ENCODE peak calls at places on chromosome 20, in five cellular contexts. Z is psoas muscle, J is foreskin fibroblast, M is WTC11, O is BJ. I is an unnamed sample.

GRCh38 chr20:63317601-63318291 is 24.8 kb downstream of the COL20A1 start:
- DNase-seq in Z (peak), M (no peak), J (no peak), O (no peak), I (no peak)

GRCh38 chr20:6142348-6142993 is 19.6 kb upstream of the FERMT1 start:
- DNase-seq in M (peak), O (no peak), J (peak), Z (no peak), I (no peak)

GRCh38 chr20:14189794-14190402 is 147.5 kb downstream of the FLRT3 start:
- DNase-seq in Z (no peak), J (peak), M (no peak), O (no peak), I (no peak)

GRCh38 chr20:50278684-50279531 is 88.3 kb downstream of the CEBPB start:
- DNase-seq in O (no peak), M (no peak), J (peak), Z (peak), I (no peak)

GRCh38 chr20:49936153-49937022 is at the start of gene RNF114:
- DNase-seq in M (peak), O (no peak), J (peak), Z (peak), I (peak)

GRCh38 chr20:10553326-10553984 is 118.3 kb downstream of the SLX4IP start:
- DNase-seq in J (peak), Z (peak), M (peak), O (no peak), I (peak)

GRCh38 chr20:10714236-10714975 is 40.6 kb upstream of the JAG1 start:
- DNase-seq in J (peak), O (no peak), M (no peak), Z (no peak), I (no peak)

GRCh38 chr20:51469578-51470520 is 72.7 kb downstream of the NFATC2 start:
- DNase-seq in Z (no peak), J (no peak), O (no peak), M (no peak), I (no peak)

GRCh38 chr20:19129976-19130612 is 82.3 kb upstream of the SLC24A3 start:
- DNase-seq in O (no peak), Z (no peak), J (no peak), M (no peak), I (no peak)

GRCh38 chr20:22723659-22724058 is 139.3 kb upstream of the FOXA2 start:
- DNase-seq in M (no peak), Z (no peak), O (no peak), J (peak), I (no peak)

GRCh38 chr20:8152183-8152582 is 20.1 kb downstream of the PLCB1 start:
- DNase-seq in M (no peak), Z (no peak), O (no peak), J (peak), I (no peak)

GRCh38 chr20:11978496-11978895 is 60.8 kb downstream of the BTBD3 start:
- DNase-seq in Z (no peak), M (no peak), O (no peak), J (no peak), I (no peak)

GRCh38 chr20:64196831-64197418 is 32.7 kb downstream of the MYT1 start:
- DNase-seq in O (no peak), J (no peak), Z (no peak), M (no peak), I (no peak)

GRCh38 chr20:50728486-50728980 is 2.8 kb upstream of the PARD6B start:
- DNase-seq in J (no peak), O (no peak), Z (no peak), M (no peak), I (no peak)

GRCh38 chr20:25223179-25223661 is 24.7 kb upstream of the PYGB start:
- DNase-seq in Z (no peak), O (peak), M (no peak), J (peak), I (no peak)

GRCh38 chr20:62363920-62364851 is 2.9 kb downstream of the LAMA5 start:
- DNase-seq in Z (peak), O (no peak), M (peak), J (no peak), I (no peak)

DNA sequence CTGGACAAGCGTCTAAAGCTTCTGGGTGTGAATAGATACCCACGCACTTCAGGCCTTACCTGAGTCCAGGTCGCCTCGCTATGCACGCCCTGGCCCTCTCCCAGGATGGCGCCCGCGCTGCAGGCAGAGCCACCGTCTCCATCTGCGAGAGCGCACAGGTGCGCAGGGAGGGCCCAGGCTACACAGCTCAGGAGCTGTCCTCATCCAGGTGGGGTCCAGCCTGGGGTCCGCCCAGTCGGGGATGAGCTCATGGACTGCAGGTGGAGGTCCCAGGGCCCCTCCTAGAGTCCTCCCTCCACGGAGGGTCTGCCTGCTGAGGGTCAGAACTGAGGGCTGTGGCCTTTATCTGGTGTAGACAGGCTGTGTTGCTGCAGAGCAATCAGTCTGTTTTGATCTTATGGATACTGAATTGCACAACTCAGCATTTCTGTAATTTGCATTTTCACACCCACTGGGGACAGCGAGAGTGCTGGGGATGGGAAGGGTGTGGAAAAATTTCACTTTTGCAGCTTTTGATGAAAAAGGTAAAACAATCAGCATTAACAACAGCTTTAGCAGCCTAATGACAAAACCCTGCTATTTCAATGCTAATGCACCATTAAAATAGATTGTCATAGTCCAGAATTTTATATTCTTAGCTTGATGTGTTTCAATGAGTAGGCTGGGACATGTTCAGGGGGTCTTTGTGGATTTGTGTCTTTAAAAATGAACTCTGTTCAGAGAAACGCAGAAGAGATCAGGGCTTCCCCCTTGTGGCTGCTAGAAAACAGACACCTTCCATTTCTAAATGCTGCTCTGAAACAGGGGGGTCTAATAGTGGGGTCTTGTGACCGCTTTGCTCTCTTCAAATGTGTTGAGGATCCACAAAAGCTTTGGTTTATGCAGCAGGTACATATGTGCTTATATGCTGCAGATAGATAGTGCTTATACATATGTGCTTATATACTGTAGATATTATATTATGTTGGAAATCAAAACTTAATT is 77.8 kb upstream of the PHACTR3 start:
- DNase-seq in J (no peak), O (no peak), M (peak), Z (no peak), I (no peak)
- TF ChIP-seq CTCF in J (peak), O (peak), M (no peak), Z (no peak), I (no peak)

GRCh38 chr20:57421258-57422220 is 30.3 kb downstream of the RBM38 start:
- DNase-seq in J (no peak), O (no peak), M (no peak), Z (no peak), I (no peak)

GRCh38 chr20:57422254-57422653 is 31.1 kb downstream of the RBM38 start:
- DNase-seq in Z (no peak), M (no peak), J (no peak), O (no peak), I (no peak)

GRCh38 chr20:57417830-57418780 is 26.9 kb downstream of the RBM38 start:
- DNase-seq in Z (no peak), J (no peak), M (no peak), O (no peak), I (no peak)

GRCh38 chr20:57417051-57417689 is 26.0 kb downstream of the RBM38 start:
- DNase-seq in M (no peak), O (no peak), J (no peak), Z (no peak), I (no peak)

GRCh38 chr20:57420571-57421257 is 29.5 kb downstream of the RBM38 start:
- DNase-seq in J (no peak), Z (no peak), M (no peak), O (no peak), I (no peak)
- TF ChIP-seq CTCF in J (no peak), Z (no peak), M (no peak), O (no peak), I (no peak)

GRCh38 chr20:39669659-39670058 is 707.5 kb downstream of the DHX35 start:
- DNase-seq in J (no peak), M (no peak), Z (no peak), O (no peak), I (no peak)
- TF ChIP-seq CTCF in J (no peak), M (no peak), Z (no peak), O (no peak), I (no peak)

DNA sequence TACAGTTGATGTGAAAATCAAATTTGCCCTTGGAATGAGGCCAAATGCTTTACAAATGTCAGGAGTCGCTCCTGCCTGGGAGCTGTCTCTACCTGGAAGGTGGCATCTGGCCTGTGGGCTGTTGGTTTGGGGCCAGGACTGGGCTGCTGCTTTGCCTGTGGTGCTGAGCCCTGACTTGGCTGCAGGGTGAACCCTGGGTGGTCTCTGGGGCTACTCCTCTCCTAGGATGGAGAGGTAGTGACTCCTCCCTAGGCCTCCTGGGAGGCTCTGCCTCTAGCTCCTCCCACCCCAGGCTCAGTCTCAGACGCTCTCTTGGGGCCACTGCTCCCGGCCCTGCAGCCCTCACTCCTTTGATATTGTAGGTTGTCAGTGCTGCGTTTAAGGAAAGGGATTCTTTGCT is 47.5 kb downstream of the EFCAB8 start:
- DNase-seq in M (no peak), J (no peak), O (no peak), Z (no peak), I (no peak)
- TF ChIP-seq CTCF in M (no peak), J (no peak), O (no peak), Z (no peak), I (no peak)

DNA sequence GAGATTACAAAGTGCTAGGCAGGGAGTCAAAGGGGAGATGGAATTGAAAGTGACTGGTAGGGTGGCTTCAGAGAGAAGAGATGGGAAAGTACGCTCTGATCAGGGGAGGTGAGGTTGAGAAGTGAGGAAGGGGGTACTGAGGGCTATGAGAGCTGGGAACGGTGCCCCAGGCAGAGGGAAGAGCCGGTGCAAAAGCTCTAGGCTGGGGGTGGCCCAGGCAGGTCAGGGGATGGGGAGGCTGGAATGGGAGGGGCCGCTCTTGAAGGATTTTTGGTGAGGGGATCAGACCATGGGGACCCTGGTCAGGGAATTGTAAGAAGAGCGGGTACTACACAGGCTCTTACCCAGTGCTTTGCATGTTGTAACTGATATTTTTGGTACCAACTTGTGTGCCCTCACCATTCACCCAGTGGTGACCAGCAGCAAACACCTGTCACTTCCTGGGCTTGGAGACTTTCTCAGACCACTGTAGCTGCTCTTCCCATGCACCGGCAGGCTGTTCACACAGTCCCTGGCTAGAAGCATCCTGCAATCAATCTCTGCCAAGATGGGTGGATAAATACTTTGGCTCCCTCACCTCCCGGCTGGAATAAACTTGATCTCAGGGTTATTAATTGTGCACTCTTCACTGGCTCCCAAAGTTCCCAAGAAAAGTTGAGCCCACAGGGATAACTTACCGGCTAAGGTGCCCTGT is 24.0 kb downstream of the PCK1 start:
- DNase-seq in M (no peak), J (no peak), Z (no peak), O (no peak), I (no peak)
- TF ChIP-seq CTCF in M (no peak), J (no peak), Z (no peak), O (no peak), I (no peak)

DNA sequence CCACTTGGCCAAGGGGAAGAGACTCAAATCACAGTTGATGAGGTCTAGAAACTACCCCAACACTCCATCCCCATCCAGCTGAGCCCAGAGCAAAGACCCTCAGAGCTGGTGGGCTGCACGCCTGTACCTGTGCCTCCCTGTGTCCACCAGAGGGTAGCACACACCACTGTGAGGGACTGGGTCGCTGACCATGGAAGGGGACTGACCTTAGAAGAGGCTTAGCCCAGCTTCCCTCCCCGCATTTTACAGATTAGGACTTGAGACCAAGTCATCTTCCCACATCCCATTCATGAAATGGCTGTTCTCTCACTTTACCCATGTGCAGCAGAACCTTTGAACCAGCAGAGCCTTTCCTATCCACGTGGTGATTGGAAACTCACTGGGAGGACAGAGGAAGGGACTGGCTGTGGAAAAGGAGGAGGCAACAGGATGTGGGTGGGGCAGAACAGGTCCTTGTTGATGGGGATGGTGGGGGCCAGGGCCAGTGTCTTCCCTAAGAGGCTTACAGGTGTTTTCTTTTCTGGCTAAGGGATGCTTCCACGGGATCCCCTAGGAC is 44.3 kb downstream of the CPXM1 start:
- DNase-seq in O (no peak), M (peak), J (peak), Z (no peak), I (no peak)
- TF ChIP-seq CTCF in O (peak), M (peak), J (peak), Z (peak), I (no peak)

GRCh38 chr20:43923917-43924316 is 9.3 kb downstream of the TOX2 start:
- DNase-seq in J (no peak), Z (no peak), M (no peak), O (no peak), I (no peak)
- TF ChIP-seq CTCF in J (no peak), Z (no peak), M (no peak), O (no peak), I (no peak)

GRCh38 chr20:15768370-15768741 is 804.9 kb downstream of the KIF16B start:
- DNase-seq in M (no peak), J (no peak), O (no peak), Z (no peak), I (no peak)
- TF ChIP-seq CTCF in M (no peak), J (no peak), O (no peak), Z (no peak), I (no peak)

I was measured in omental fat pad.